ENCODE peak calls at places on chromosomes 6 and 20, in ten cellular contexts. G, C, F, I, Y, E, L, P, M and N are unnamed samples. For H3K36me3 and H3K9me3, the result is how much of the 10 kb centered on the place peaks cover.

GRCh38 chr6:157597461-157598312 is 216.7 kb downstream of the ZDHHC14 start:
- DNase-seq in P (no peak), E (peak), M (peak), Y (peak), G (peak), C (peak), I (no peak), L (peak), F (peak), N (peak)

GRCh38 chr6:100467144-100468012 is 2.7 kb upstream of the SIM1 start:
- DNase-seq in F (no peak), P (no peak), G (no peak), L (no peak), C (no peak), Y (no peak), M (no peak), E (no peak), I (no peak), N (no peak)

GRCh38 chr6:30037182-30037788 is 23.8 kb upstream of the POLR1H start:
- DNase-seq in M (no peak), G (peak), I (no peak), C (no peak), L (peak), P (no peak), E (no peak), Y (peak), F (no peak), N (no peak)

GRCh38 chr6:157632821-157633220 is 190.2 kb upstream of the SNX9 start:
- DNase-seq in C (no peak), M (peak), L (no peak), E (no peak), G (no peak), F (no peak), P (no peak), Y (no peak), I (no peak), N (no peak)

GRCh38 chr6:38436726-38437465 is 202.8 kb downstream of the BTBD9 start:
- DNase-seq in I (no peak), L (peak), M (no peak), F (no peak), G (peak), E (no peak), P (no peak), Y (no peak), C (no peak), N (no peak)

GRCh38 chr6:134035823-134036296 is 16.6 kb downstream of the SLC2A12 start:
- DNase-seq in C (peak), L (peak), P (peak), M (no peak), Y (peak), E (no peak), I (no peak), G (no peak), F (no peak), N (no peak)

GRCh38 chr20:47638851-47639250 is 137.2 kb downstream of the NCOA3 start:
- DNase-seq in I (no peak), Y (no peak), M (no peak), G (no peak), E (no peak), L (no peak), C (no peak), F (no peak), P (no peak), N (no peak)

GRCh38 chr20:10476319-10476724 is 41.2 kb downstream of the SLX4IP start:
- DNase-seq in F (no peak), M (no peak), E (no peak), I (no peak), G (no peak), P (peak), Y (peak), C (no peak), L (no peak), N (no peak)

GRCh38 chr6:53095716-53096115 is 30.5 kb downstream of the FBXO9 start:
- DNase-seq in L (no peak), E (no peak), M (no peak), C (no peak), G (no peak), Y (no peak), P (no peak), F (no peak), I (no peak), N (no peak)

GRCh38 chr6:10441004-10441654 is 26.3 kb upstream of the TFAP2A start:
- DNase-seq in F (no peak), E (no peak), L (peak), G (no peak), M (no peak), Y (no peak), P (no peak), C (peak), I (no peak), N (no peak)

GRCh38 chr6:130457605-130458004 is 91.8 kb downstream of the TMEM200A start:
- DNase-seq in L (no peak), M (no peak), Y (no peak), P (no peak), E (no peak), G (no peak), I (no peak), F (no peak), C (no peak), N (peak)

GRCh38 chr20:37406010-37406998 is 60.4 kb downstream of the SRC start:
- DNase-seq in F (no peak), G (peak), P (no peak), E (no peak), I (no peak), C (peak), M (no peak), L (peak), Y (peak), N (peak)

GRCh38 chr20:39961667-39962066 is 727.4 kb downstream of the MAFB start:
- DNase-seq in M (no peak), F (no peak), G (no peak), I (no peak), E (no peak), C (no peak), L (no peak), P (no peak), Y (no peak), N (no peak)

GRCh38 chr6:36350681-36351091 is 14.0 kb upstream of the BNIP5 start:
- DNase-seq in Y (no peak), G (no peak), C (peak), L (peak), I (no peak), M (peak), E (no peak), P (no peak), F (peak), N (no peak)

GRCh38 chr20:8315639-8316573 is 183.8 kb downstream of the PLCB1 start:
- DNase-seq in I (no peak), P (no peak), C (no peak), F (no peak), Y (no peak), E (no peak), G (no peak), M (no peak), L (no peak), N (no peak)

GRCh38 chr6:34806738-34807453 is 15.0 kb downstream of the BLTP3A start:
- DNase-seq in L (no peak), G (no peak), C (no peak), P (no peak), E (no peak), M (no peak), Y (no peak), F (no peak), I (no peak), N (no peak)

GRCh38 chr6:167930300-167930699 is 67.2 kb upstream of the KIF25 start:
- DNase-seq in L (no peak), G (no peak), P (no peak), Y (no peak), E (no peak), I (no peak), C (no peak), M (no peak), F (no peak), N (no peak)

GRCh38 chr6:147782302-147782701 is 273.8 kb downstream of the SAMD5 start:
- DNase-seq in I (no peak), Y (no peak), M (no peak), C (no peak), L (peak), P (no peak), F (no peak), E (no peak), G (no peak), N (peak)

GRCh38 chr6:69293471-69293870 is 503.3 kb downstream of the LMBRD1 start:
- DNase-seq in Y (no peak), G (no peak), C (no peak), L (no peak), M (no peak), I (no peak), F (no peak), E (no peak), P (no peak), N (no peak)

GRCh38 chr20:62782149-62782892 is 14.0 kb upstream of the MRGBP start:
- DNase-seq in M (no peak), I (no peak), E (no peak), Y (no peak), C (no peak), G (no peak), F (no peak), L (no peak), P (no peak), N (peak)

GRCh38 chr6:20755631-20756030 is 221.4 kb downstream of the CDKAL1 start:
- DNase-seq in M (no peak), I (no peak), F (no peak), Y (no peak), P (no peak), L (no peak), E (no peak), C (no peak), G (no peak), N (no peak)

GRCh38 chr20:11041396-11041795 is 367.6 kb upstream of the JAG1 start:
- DNase-seq in L (no peak), E (no peak), C (no peak), G (no peak), P (no peak), Y (no peak), I (no peak), F (no peak), M (no peak), N (no peak)

GRCh38 chr6:152716322-152716721 is 18.6 kb downstream of the MYCT1 start:
- DNase-seq in G (no peak), M (no peak), C (no peak), L (no peak), F (no peak), Y (no peak), P (no peak), E (no peak), I (no peak), N (no peak)
- TF ChIP-seq CTCF in G (peak), M (no peak), C (peak), L (no peak), F (no peak), Y (peak), P (no peak), E (no peak), I (no peak), N (no peak)

DNA sequence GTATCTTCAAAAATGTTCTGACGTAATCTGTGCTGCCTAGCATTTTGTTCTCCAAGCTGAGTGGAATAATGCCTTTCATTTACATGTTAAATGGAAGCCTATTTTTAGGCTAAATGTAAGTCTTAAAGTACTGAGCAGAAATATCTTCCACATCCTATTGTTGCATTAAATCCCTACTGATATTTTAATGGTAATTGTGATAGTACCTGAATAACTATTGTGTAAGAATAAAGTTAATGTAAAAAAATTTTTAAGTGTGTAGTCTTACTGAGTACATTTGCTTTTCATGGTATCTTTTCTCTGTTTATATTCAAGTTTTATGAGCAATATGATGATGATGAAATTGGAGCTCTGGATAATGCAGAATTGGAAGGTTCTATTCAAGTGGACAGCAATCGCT is 4.2 kb upstream of the ZC2HC1B start:
- DNase-seq in L (no peak), F (no peak), G (no peak), Y (no peak), E (no peak), C (no peak), P (no peak), M (no peak), I (no peak), N (no peak)
- H3K36me3 ChIP-seq in L (under half), F (half or more), G (half or more), Y (half or more), E (half or more), C (half or more), P (under half), M (under half), I (half or more), N (half or more)

DNA sequence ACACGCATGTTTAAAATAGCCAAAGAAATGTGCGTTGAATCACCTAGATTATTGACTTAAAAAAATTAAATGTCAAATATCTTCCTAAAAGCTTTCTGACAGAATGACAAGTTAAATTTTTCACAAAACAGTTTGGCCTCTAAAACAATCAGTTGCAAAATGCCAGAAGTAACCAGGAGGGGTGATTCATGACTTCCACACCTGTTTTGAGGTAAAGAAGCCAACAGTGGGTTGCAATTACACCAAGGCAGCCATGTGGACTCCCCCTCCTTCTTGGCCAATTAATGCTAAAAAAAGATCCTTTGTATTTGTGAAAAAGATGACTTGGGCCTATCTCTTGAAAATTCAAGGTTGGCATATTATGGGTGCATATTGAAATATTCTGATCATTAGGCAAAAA is 424.8 kb downstream of the CBLN4 start:
- DNase-seq in F (no peak), M (no peak), L (no peak), C (no peak), I (no peak), P (no peak), Y (no peak), G (no peak), E (no peak), N (no peak)
- H3K9me3 ChIP-seq in F (under half), M (under half), L (under half), C (under half), I (under half), P (under half), Y (under half), G (under half), E (under half), N (under half)

GRCh38 chr6:41881506-41881905 is 13.7 kb downstream of the USP49 start:
- DNase-seq in G (no peak), Y (no peak), P (no peak), C (no peak), M (no peak), E (no peak), F (no peak), L (no peak), I (no peak), N (no peak)
- TF ChIP-seq CTCF in G (no peak), Y (no peak), P (no peak), C (no peak), M (no peak), E (no peak), F (no peak), L (no peak), I (no peak), N (no peak)

GRCh38 chr20:54619181-54619580 is 143.8 kb downstream of the DOK5 start:
- DNase-seq in I (no peak), M (no peak), E (peak), C (no peak), P (no peak), F (no peak), L (peak), G (no peak), Y (no peak), N (no peak)
- H3K36me3 ChIP-seq in I (under half), M (under half), E (under half), C (under half), P (under half), F (under half), L (under half), G (under half), Y (under half), N (under half)

GRCh38 chr6:45305546-45305945 is 22.6 kb upstream of the RUNX2 start:
- DNase-seq in C (no peak), P (no peak), G (no peak), I (no peak), Y (no peak), F (no peak), E (no peak), L (no peak), M (no peak), N (no peak)
- H3K9me3 ChIP-seq in C (under half), P (under half), G (under half), I (under half), Y (under half), F (under half), E (under half), L (under half), M (under half), N (under half)

GRCh38 chr20:58483051-58483450 is 32.1 kb downstream of the APCDD1L start:
- DNase-seq in M (no peak), Y (no peak), I (no peak), L (no peak), F (no peak), E (no peak), P (no peak), C (no peak), G (no peak), N (no peak)

GRCh38 chr20:58479666-58480454 is 35.3 kb downstream of the APCDD1L start:
- DNase-seq in F (no peak), G (no peak), M (no peak), L (no peak), I (no peak), P (no peak), E (no peak), C (no peak), Y (no peak), N (no peak)

GRCh38 chr20:58482416-58482815 is 32.8 kb downstream of the APCDD1L start:
- DNase-seq in Y (no peak), E (no peak), P (no peak), F (no peak), M (no peak), I (no peak), G (no peak), C (no peak), L (no peak), N (no peak)

GRCh38 chr20:58480455-58481356 is 34.5 kb downstream of the APCDD1L start:
- DNase-seq in G (no peak), P (no peak), C (no peak), L (no peak), Y (no peak), M (no peak), F (no peak), E (peak), I (no peak), N (no peak)

GRCh38 chr20:58481541-58482021 is 33.6 kb downstream of the APCDD1L start:
- DNase-seq in Y (peak), E (peak), L (peak), G (no peak), M (no peak), F (no peak), P (no peak), I (no peak), C (peak), N (peak)
- TF ChIP-seq CTCF in Y (peak), E (peak), L (peak), G (peak), M (peak), F (peak), P (peak), I (peak), C (peak), N (peak)

DNA sequence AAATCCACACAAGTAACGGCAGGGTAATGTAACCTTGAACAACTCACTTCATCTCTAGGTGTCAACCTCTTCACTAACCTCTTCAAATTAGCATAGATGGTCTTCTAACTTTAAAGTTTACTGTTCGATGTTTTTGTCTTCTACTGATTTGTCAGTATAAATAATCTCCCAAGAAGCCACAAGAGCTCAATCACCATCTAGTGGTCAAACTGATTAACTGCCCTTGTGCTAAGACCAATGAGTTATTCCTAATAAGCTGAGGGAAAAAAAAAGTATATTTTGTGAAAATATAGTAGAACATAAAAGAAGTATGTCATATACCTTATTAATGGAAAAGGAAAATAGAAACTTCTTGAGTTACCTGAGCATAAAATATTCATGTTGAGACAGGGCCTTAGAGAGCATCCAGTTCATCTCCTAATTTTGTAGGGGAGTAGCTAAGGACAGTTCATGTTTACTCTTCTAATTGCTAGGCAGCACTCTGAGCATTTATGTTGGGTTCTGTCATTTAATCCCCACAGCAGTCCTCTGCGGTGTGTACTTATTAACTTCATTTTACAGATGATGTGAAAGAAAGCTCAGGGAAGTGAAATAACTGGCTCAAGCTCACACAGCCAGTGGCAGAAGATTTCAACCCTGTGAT is 317.1 kb downstream of the ESR1 start:
- DNase-seq in F (no peak), C (no peak), M (no peak), G (peak), I (no peak), L (peak), P (no peak), E (no peak), Y (peak), N (no peak)
- H3K36me3 ChIP-seq in F (under half), C (under half), M (under half), G (half or more), I (half or more), L (under half), P (under half), E (half or more), Y (half or more), N (under half)

GRCh38 chr6:5707646-5708045 is 299.1 kb downstream of the NRN1 start:
- DNase-seq in F (peak), G (no peak), L (no peak), E (no peak), M (no peak), Y (no peak), P (no peak), C (no peak), I (no peak), N (no peak)
- H3K9me3 ChIP-seq in F (under half), G (under half), L (under half), E (under half), M (under half), Y (under half), P (under half), C (under half), I (under half), N (under half)